ENCODE peak calls at places on chromosomes 1 and 21, in five cellular contexts. U is heart right ventricle, H is gastrocnemius medialis, F is cardiac muscle cell, C is suprapubic skin. Q is an unnamed sample. For H3K27me3 and H3K4me1, the result is how much of the 10 kb centered on the place peaks cover.

GRCh38 chr1:161185732-161186311 is 8.5 kb upstream of the B4GALT3 start:
- DNase-seq in U (no peak), H (no peak), F (no peak), C (no peak), Q (no peak)

GRCh38 chr21:35043549-35043948 is 5.6 kb downstream of the RUNX1 start:
- DNase-seq in U (no peak), H (no peak), F (no peak), C (no peak), Q (no peak)

GRCh38 chr1:83631836-83632235 is 367.1 kb downstream of the TTLL7 start:
- DNase-seq in U (no peak), H (no peak), F (no peak), C (no peak), Q (no peak)

GRCh38 chr1:28229089-28229488 is 3.7 kb downstream of the DNAJC8 start:
- DNase-seq in U (no peak), H (no peak), F (no peak), C (no peak), Q (no peak)

GRCh38 chr1:20666804-20667203 is 5.6 kb upstream of the DDOST start:
- DNase-seq in U (no peak), H (no peak), F (no peak), C (no peak), Q (peak)

GRCh38 chr1:111441573-111442192 is 7.4 kb downstream of the WDR77 start:
- DNase-seq in U (no peak), H (no peak), F (peak), C (no peak), Q (peak)

GRCh38 chr21:38819719-38820147 is 14.0 kb downstream of the ETS2 start:
- DNase-seq in U (no peak), H (no peak), F (no peak), C (no peak), Q (no peak)

GRCh38 chr1:26581287-26581651 is 51.7 kb downstream of the RPS6KA1 start:
- DNase-seq in U (no peak), H (no peak), F (no peak), C (no peak), Q (no peak)

GRCh38 chr1:202297291-202297690 is 44.4 kb downstream of the UBE2T start:
- DNase-seq in U (no peak), H (no peak), F (no peak), C (no peak), Q (no peak)

GRCh38 chr1:3331564-3331963 is 122.9 kb upstream of the ARHGEF16 start:
- DNase-seq in U (no peak), H (no peak), F (no peak), C (no peak), Q (no peak)

GRCh38 chr1:79124756-79125155 is 118.2 kb upstream of the ADGRL4 start:
- DNase-seq in U (no peak), H (no peak), F (no peak), C (no peak), Q (no peak)

GRCh38 chr1:246051909-246052518 is 455.1 kb downstream of the SMYD3 start:
- DNase-seq in U (no peak), H (no peak), F (no peak), C (no peak), Q (no peak)

GRCh38 chr1:26372039-26372438 is 511 bp downstream of the ZNF683 start:
- DNase-seq in U (no peak), H (no peak), F (no peak), C (no peak), Q (no peak)

GRCh38 chr1:74316302-74316701 is 81.1 kb downstream of the TNNI3K start:
- DNase-seq in U (no peak), H (no peak), F (no peak), C (no peak), Q (no peak)

GRCh38 chr1:195122497-195122896 is 1485.7 kb downstream of the KCNT2 start:
- DNase-seq in U (no peak), H (no peak), F (no peak), C (no peak), Q (no peak)

GRCh38 chr1:41919764-41920397 is 1.2 kb upstream of the HIVEP3 start:
- DNase-seq in U (peak), H (peak), F (peak), C (no peak), Q (no peak)

GRCh38 chr1:217614319-217614718 is 16.6 kb downstream of the GPATCH2 start:
- DNase-seq in U (no peak), H (no peak), F (no peak), C (no peak), Q (no peak)

GRCh38 chr1:204232530-204232929 is 18.7 kb upstream of the GOLT1A start:
- DNase-seq in U (no peak), H (no peak), F (no peak), C (no peak), Q (no peak)

GRCh38 chr1:20139776-20140612 is 871 bp downstream of the PLA2G2F start:
- DNase-seq in U (no peak), H (no peak), F (no peak), C (peak), Q (no peak)

GRCh38 chr21:45067462-45068285 is 6.7 kb upstream of the ADARB1 start:
- DNase-seq in U (no peak), H (no peak), F (no peak), C (no peak), Q (no peak)

GRCh38 chr1:110606784-110607662 is 865 bp upstream of the KCNA2 start:
- DNase-seq in U (no peak), H (no peak), F (peak), C (no peak), Q (peak)

GRCh38 chr1:164058192-164058591 is 500.8 kb upstream of the PBX1 start:
- DNase-seq in U (no peak), H (no peak), F (no peak), C (no peak), Q (no peak)

GRCh38 chr1:244209955-244210354 is 158.9 kb downstream of the ZBTB18 start:
- DNase-seq in U (no peak), H (no peak), F (no peak), C (no peak), Q (no peak)

GRCh38 chr1:223712856-223713494 is 636 bp downstream of the CAPN2 start:
- DNase-seq in U (peak), H (no peak), F (peak), C (no peak), Q (no peak)

GRCh38 chr1:240906477-240906876 is 294.5 kb upstream of the GREM2 start:
- DNase-seq in U (peak), H (no peak), F (peak), C (no peak), Q (peak)

GRCh38 chr1:190540366-190540765 is 62.7 kb upstream of the BRINP3 start:
- DNase-seq in U (no peak), H (no peak), F (no peak), C (no peak), Q (no peak)

GRCh38 chr1:230206976-230207375 is 139.9 kb downstream of the GALNT2 start:
- DNase-seq in U (no peak), H (no peak), F (no peak), C (no peak), Q (no peak)

GRCh38 chr1:105100102-105100501 is 1350.4 kb downstream of the AMY1C start:
- DNase-seq in U (no peak), H (no peak), F (no peak), C (no peak), Q (no peak)

GRCh38 chr1:105337427-105337826 is 1587.7 kb downstream of the AMY1C start:
- DNase-seq in U (no peak), H (no peak), F (no peak), C (no peak), Q (no peak)

GRCh38 chr21:44296916-44297315 is 2.9 kb upstream of the PFKL start:
- DNase-seq in U (no peak), H (no peak), F (no peak), C (no peak), Q (no peak)

GRCh38 chr1:228005511-228006033 is 1.2 kb upstream of the WNT3A start:
- DNase-seq in U (no peak), H (no peak), F (no peak), C (no peak), Q (no peak)

DNA sequence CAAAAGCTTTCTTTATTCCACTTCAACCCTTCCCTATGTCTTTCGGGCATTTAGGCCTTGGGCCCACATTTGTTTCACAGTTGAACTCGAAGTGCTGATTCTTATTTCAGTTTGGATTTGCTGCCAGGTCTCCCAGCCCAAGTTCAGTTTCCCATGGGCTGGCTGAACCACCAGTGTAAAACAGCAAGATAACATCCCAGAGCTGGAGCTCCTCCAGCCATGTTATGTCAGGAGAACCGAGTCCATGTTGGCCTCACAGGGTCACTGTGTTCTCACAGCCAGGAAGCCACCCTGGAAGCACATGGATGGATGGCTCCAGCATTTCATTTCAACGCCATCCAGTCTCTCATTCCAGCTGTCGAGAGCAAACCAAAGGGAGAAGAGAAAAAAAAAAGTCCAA is 45.2 kb upstream of the RXRG start:
- DNase-seq in U (peak), H (no peak), F (no peak), C (no peak), Q (peak)
- H3K27me3 ChIP-seq in U (under half), H (under half), F (under half), C (under half), Q (under half)

GRCh38 chr1:8519167-8519566 is 201.3 kb downstream of the SLC45A1 start:
- DNase-seq in U (no peak), H (no peak), F (no peak), C (no peak), Q (no peak)

GRCh38 chr1:8518490-8518801 is 200.5 kb downstream of the SLC45A1 start:
- DNase-seq in U (no peak), H (no peak), F (no peak), C (no peak), Q (no peak)

GRCh38 chr1:8523641-8524206 is 205.8 kb downstream of the SLC45A1 start:
- DNase-seq in U (no peak), H (no peak), F (no peak), C (no peak), Q (no peak)

GRCh38 chr1:8517579-8518489 is 199.9 kb downstream of the SLC45A1 start:
- DNase-seq in U (no peak), H (no peak), F (no peak), C (no peak), Q (no peak)

GRCh38 chr1:8520483-8520966 is 202.6 kb downstream of the SLC45A1 start:
- DNase-seq in U (no peak), H (no peak), F (no peak), C (no peak), Q (no peak)
- H3K4me1 ChIP-seq in U (half or more), H (half or more), F (under half), C (half or more), Q (under half)

GRCh38 chr1:55352801-55353180 is 137.6 kb upstream of the USP24 start:
- DNase-seq in U (no peak), H (no peak), F (no peak), C (no peak), Q (no peak)

GRCh38 chr1:55352080-55352800 is 137.1 kb upstream of the USP24 start:
- DNase-seq in U (peak), H (peak), F (no peak), C (peak), Q (peak)

GRCh38 chr1:55347786-55348185 is 132.6 kb upstream of the USP24 start:
- DNase-seq in U (no peak), H (no peak), F (no peak), C (no peak), Q (no peak)
- H3K27me3 ChIP-seq in U (under half), H (under half), F (under half), C (under half), Q (under half)

DNA sequence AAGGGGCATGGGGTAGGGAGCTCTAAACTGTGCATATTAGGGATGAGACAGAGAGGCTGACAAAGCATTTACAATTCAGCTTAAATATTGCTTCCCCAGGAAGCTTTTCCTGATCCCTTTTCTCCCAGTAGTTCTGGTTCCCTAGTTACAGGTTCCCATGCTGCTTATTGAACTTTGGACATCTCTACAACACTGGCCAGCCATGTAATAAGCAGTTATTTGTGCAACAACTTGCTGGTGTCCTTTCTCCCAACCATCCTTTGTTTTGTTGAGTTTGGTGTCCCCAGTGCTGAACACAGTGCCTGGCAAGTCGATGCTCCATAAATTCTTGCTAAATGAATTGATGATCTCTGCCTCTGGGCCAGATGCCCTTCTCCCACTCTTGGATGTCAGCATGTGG is 80.6 kb downstream of the PLXNA2 start:
- DNase-seq in U (no peak), H (no peak), F (no peak), C (no peak), Q (no peak)
- H3K4me1 ChIP-seq in U (half or more), H (half or more), F (half or more), C (half or more), Q (under half)

GRCh38 chr1:4711191-4711915 is 56.9 kb downstream of the AJAP1 start:
- DNase-seq in U (no peak), H (no peak), F (peak), C (no peak), Q (no peak)
- H3K27me3 ChIP-seq in U (half or more), H (under half), F (under half), C (under half), Q (under half)

DNA sequence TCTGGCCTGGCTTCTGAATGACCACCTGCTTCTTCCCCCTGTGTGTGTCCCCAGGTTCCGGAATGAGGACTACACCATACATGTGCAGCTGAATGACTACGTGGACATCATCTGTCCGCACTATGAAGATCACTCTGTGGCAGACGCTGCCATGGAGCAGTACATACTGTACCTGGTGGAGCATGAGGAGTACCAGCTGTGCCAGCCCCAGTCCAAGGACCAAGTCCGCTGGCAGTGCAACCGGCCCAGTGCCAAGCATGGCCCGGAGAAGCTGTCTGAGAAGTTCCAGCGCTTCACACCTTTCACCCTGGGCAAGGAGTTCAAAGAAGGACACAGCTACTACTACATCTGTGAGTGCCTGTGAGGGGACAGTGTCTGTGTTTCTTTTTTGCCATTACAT is 3.6 kb downstream of the EFNA1 start:
- DNase-seq in U (no peak), H (peak), F (no peak), C (no peak), Q (no peak)
- H3K4me1 ChIP-seq in U (half or more), H (half or more), F (under half), C (half or more), Q (under half)

GRCh38 chr1:18707696-18708257 is 77.1 kb downstream of the PAX7 start:
- DNase-seq in U (no peak), H (no peak), F (no peak), C (no peak), Q (no peak)

GRCh38 chr1:18700530-18700929 is 69.9 kb downstream of the PAX7 start:
- DNase-seq in U (no peak), H (no peak), F (no peak), C (no peak), Q (no peak)

GRCh38 chr1:18701183-18701582 is 70.5 kb downstream of the PAX7 start:
- DNase-seq in U (no peak), H (no peak), F (no peak), C (no peak), Q (no peak)

GRCh38 chr1:18705811-18706210 is 75.2 kb downstream of the PAX7 start:
- DNase-seq in U (no peak), H (no peak), F (no peak), C (no peak), Q (no peak)

DNA sequence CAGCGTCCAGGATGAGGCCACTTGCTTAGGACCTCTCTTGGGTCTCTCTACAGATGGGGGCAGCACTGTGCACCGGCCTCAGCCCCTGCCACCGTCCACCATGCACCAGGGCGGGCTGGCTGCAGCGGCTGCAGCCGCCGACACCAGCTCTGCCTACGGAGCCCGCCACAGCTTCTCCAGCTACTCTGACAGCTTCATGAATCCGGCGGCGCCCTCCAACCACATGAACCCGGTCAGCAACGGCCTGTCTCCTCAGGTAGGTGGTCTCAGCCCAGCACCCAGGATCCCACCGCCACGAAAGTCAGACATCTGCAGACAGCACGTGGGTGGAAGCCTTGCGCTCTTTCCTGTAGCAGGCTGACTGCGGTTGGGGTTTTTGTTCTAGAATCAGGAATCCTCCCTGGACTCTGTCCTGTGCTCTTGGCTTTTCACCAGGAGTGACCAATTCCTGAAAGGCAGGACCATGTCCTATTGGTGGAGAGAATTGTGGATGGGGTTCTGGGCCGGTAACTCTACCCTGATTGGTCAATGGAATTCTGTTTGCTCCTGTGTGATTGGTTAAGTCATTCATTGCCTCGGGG is 72.5 kb downstream of the PAX7 start:
- DNase-seq in U (no peak), H (no peak), F (peak), C (no peak), Q (peak)
- H3K27me3 ChIP-seq in U (half or more), H (under half), F (under half), C (half or more), Q (under half)

GRCh38 chr1:51745304-51745570 is 128.3 kb downstream of the OSBPL9 start:
- DNase-seq in U (no peak), H (no peak), F (no peak), C (no peak), Q (no peak)

GRCh38 chr1:51752073-51752948 is 126.2 kb downstream of the NRDC start:
- DNase-seq in U (no peak), H (no peak), F (no peak), C (no peak), Q (no peak)

GRCh38 chr1:51750218-51750617 is 128.3 kb downstream of the NRDC start:
- DNase-seq in U (no peak), H (no peak), F (no peak), C (no peak), Q (no peak)

GRCh38 chr1:51750729-51751128 is 127.8 kb downstream of the NRDC start:
- DNase-seq in U (no peak), H (no peak), F (no peak), C (no peak), Q (no peak)

DNA sequence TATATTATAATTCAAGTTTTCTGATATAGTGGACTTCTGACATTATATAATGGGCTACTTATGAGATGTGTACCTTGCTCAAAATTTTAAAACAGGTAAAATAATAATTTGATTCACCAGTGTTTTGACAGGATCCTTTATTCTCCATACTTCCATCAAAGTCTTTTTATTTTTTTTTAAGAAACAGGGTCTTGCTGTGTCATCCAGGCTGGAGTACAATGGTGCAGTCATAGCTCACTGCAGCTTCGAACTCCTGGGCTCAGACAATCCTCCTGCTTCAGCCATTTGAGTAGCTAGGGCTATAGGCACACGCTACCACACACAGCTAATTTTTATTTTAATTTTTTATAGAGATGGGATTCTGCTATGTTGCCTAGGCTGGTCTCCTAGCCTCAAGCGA is 129.4 kb downstream of the NRDC start:
- DNase-seq in U (no peak), H (no peak), F (no peak), C (no peak), Q (no peak)
- H3K4me1 ChIP-seq in U (under half), H (under half), F (under half), C (under half), Q (under half)